ENCODE peak calls at places on chromosome 16, in five cellular contexts. D, H, Y, S and G are unnamed samples.

GRCh38 chr16:2955438-2955778 is 8.7 kb upstream of the KREMEN2 start:
- DNase-seq in D (no peak), H (no peak), Y (no peak), S (no peak), G (no peak)

GRCh38 chr16:27123795-27124194 is 57.1 kb downstream of the C16orf82 start:
- DNase-seq in D (no peak), H (no peak), Y (no peak), S (no peak), G (no peak)

GRCh38 chr16:90031931-90032663 is 12.8 kb upstream of the DBNDD1 start:
- DNase-seq in D (no peak), H (no peak), Y (no peak), S (no peak), G (no peak)

GRCh38 chr16:30030841-30031413 is at the start of gene TLCD3B:
- DNase-seq in D (no peak), H (no peak), Y (no peak), S (no peak), G (no peak)

GRCh38 chr16:76389126-76389525 is 111.9 kb downstream of the CNTNAP4 start:
- DNase-seq in D (no peak), H (no peak), Y (no peak), S (no peak), G (no peak)

GRCh38 chr16:82187829-82188228 is 17.8 kb upstream of the MPHOSPH6 start:
- DNase-seq in D (no peak), H (no peak), Y (no peak), S (no peak), G (no peak)

GRCh38 chr16:50635505-50636392 is 45.4 kb downstream of the SNX20 start:
- DNase-seq in D (no peak), H (peak), Y (no peak), S (no peak), G (no peak)

GRCh38 chr16:28293589-28293935 is 1.2 kb downstream of the SBK1 start:
- DNase-seq in D (no peak), H (no peak), Y (no peak), S (no peak), G (no peak)

GRCh38 chr16:10886739-10887269 is 9.8 kb downstream of the CIITA start:
- DNase-seq in D (no peak), H (no peak), Y (no peak), S (no peak), G (no peak)

GRCh38 chr16:15765880-15766279 is 90.9 kb downstream of the MYH11 start:
- DNase-seq in D (no peak), H (peak), Y (peak), S (no peak), G (peak)

GRCh38 chr16:23903001-23903414 is 67.2 kb downstream of the PRKCB start:
- DNase-seq in D (no peak), H (no peak), Y (no peak), S (no peak), G (no peak)

GRCh38 chr16:66911801-66912200 is 6.9 kb downstream of the CDH16 start:
- DNase-seq in D (no peak), H (no peak), Y (no peak), S (no peak), G (no peak)

GRCh38 chr16:3131755-3132377 is 3.0 kb upstream of the ZNF213 start:
- DNase-seq in D (no peak), H (no peak), Y (peak), S (no peak), G (no peak)

GRCh38 chr16:77414752-77415231 is 20.0 kb downstream of the ADAMTS18 start:
- DNase-seq in D (no peak), H (no peak), Y (no peak), S (no peak), G (no peak)

GRCh38 chr16:69349508-69349907 is 2.1 kb downstream of the TMED6 start:
- DNase-seq in D (no peak), H (no peak), Y (no peak), S (no peak), G (no peak)

GRCh38 chr16:19138601-19139000 is 24.8 kb downstream of the ITPRIPL2 start:
- DNase-seq in D (peak), H (no peak), Y (peak), S (no peak), G (peak)

GRCh38 chr16:56606071-56606687 is 2.2 kb upstream of the MT2A start:
- DNase-seq in D (peak), H (peak), Y (peak), S (peak), G (no peak)

GRCh38 chr16:69917739-69918138 is 33.4 kb upstream of the CLEC18A start:
- DNase-seq in D (peak), H (no peak), Y (peak), S (peak), G (peak)

GRCh38 chr16:83307206-83307990 is 500.4 kb upstream of the HSBP1 start:
- DNase-seq in D (no peak), H (no peak), Y (no peak), S (no peak), G (no peak)

GRCh38 chr16:57446530-57447141 is 549 bp downstream of the CIAPIN1 start:
- DNase-seq in D (no peak), H (no peak), Y (peak), S (no peak), G (peak)

GRCh38 chr16:77290451-77291110 is 91.4 kb downstream of the SYCE1L start:
- DNase-seq in D (no peak), H (no peak), Y (no peak), S (no peak), G (no peak)

GRCh38 chr16:52470601-52471000 is 76.3 kb downstream of the TOX3 start:
- DNase-seq in D (no peak), H (no peak), Y (no peak), S (no peak), G (no peak)

GRCh38 chr16:88940196-88941050 is 36.6 kb downstream of the CBFA2T3 start:
- DNase-seq in D (no peak), H (no peak), Y (no peak), S (no peak), G (no peak)

GRCh38 chr16:69938981-69939820 is 11.9 kb upstream of the CLEC18A start:
- DNase-seq in D (no peak), H (no peak), Y (peak), S (peak), G (no peak)

GRCh38 chr16:21037736-21038135 is 112.9 kb downstream of the DNAH3 start:
- DNase-seq in D (no peak), H (no peak), Y (no peak), S (no peak), G (no peak)

GRCh38 chr16:8173111-8173644 is 417.1 kb downstream of the TMEM114 start:
- DNase-seq in D (peak), H (peak), Y (peak), S (peak), G (peak)

GRCh38 chr16:88599092-88599733 is 29.0 kb downstream of the ZC3H18 start:
- DNase-seq in D (peak), H (no peak), Y (peak), S (peak), G (peak)

GRCh38 chr16:57689772-57690558 is 4.6 kb upstream of the DRC7 start:
- DNase-seq in D (no peak), H (no peak), Y (no peak), S (no peak), G (no peak)

GRCh38 chr16:88628512-88628974 is 9.8 kb upstream of the IL17C start:
- DNase-seq in D (no peak), H (no peak), Y (peak), S (no peak), G (no peak)

GRCh38 chr16:66551362-66551761 is 1.0 kb upstream of the CKLF start:
- DNase-seq in D (no peak), H (peak), Y (no peak), S (no peak), G (no peak)

GRCh38 chr16:20899503-20900298 is 457 bp downstream of the DCUN1D3 start:
- DNase-seq in D (peak), H (no peak), Y (peak), S (no peak), G (no peak)

GRCh38 chr16:4373356-4373908 is 1.8 kb downstream of the VASN start:
- DNase-seq in D (no peak), H (no peak), Y (no peak), S (peak), G (no peak)

GRCh38 chr16:2278956-2279800 is 11.3 kb upstream of the RNPS1 start:
- DNase-seq in D (no peak), H (no peak), Y (no peak), S (no peak), G (no peak)

GRCh38 chr16:78390828-78391227 is 291.4 kb downstream of the WWOX start:
- DNase-seq in D (no peak), H (no peak), Y (no peak), S (no peak), G (no peak)

GRCh38 chr16:66441586-66442375 is 14.7 kb downstream of the BEAN1 start:
- DNase-seq in D (no peak), H (no peak), Y (no peak), S (no peak), G (no peak)

GRCh38 chr16:28304214-28304613 is 11.9 kb downstream of the SBK1 start:
- DNase-seq in D (no peak), H (no peak), Y (no peak), S (peak), G (no peak)

DNA sequence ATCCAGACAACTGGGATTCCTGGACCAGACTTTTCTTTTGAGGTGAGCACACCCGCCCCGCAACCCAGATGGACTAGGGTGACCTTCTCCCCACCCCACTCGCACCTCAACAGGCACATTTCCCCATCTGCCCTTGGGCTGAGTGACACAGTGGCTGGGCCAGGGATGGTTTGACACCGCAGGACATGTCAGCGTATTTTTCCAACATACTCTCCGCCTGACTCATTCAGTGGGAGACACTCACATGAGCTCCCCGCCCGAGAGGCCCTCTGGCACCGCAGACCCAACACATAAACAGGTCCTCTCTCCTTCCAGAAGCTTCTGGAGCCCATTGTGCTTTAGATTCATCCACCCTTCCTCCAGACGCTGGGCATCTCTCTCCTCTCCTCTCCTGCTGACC is 69.4 kb downstream of the ZDHHC7 start:
- DNase-seq in D (no peak), H (no peak), Y (peak), S (no peak), G (no peak)
- H3K27ac ChIP-seq in D (no peak), H (no peak), Y (no peak), S (no peak), G (no peak)

GRCh38 chr16:85923153-85924021 is 24.4 kb downstream of the IRF8 start:
- DNase-seq in D (no peak), H (no peak), Y (peak), S (peak), G (no peak)

GRCh38 chr16:85919271-85920267 is 20.6 kb downstream of the IRF8 start:
- DNase-seq in D (no peak), H (no peak), Y (no peak), S (no peak), G (no peak)

GRCh38 chr16:85917959-85918358 is 19.0 kb downstream of the IRF8 start:
- DNase-seq in D (no peak), H (no peak), Y (no peak), S (no peak), G (no peak)

GRCh38 chr16:85918436-85918835 is 19.5 kb downstream of the IRF8 start:
- DNase-seq in D (no peak), H (no peak), Y (no peak), S (no peak), G (no peak)

DNA sequence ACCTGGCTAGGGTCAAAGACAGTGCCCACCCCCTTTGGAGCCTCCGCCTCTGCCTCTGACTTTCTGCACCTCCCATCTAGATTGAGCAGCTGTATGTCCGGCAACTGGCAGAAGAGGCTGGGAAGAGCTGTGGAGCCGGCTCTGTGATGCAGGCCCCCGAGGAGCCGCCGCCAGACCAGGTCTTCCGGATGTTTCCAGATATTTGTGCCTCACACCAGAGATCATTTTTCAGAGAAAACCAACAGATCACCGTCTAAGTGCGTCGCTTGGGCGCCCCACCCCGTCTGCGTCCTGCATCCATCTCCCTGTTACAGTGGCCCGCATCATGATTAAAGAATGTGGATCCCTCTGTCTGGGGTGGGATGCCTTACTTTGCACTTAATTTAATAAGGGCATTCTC is 22.1 kb downstream of the IRF8 start:
- DNase-seq in D (no peak), H (no peak), Y (no peak), S (no peak), G (no peak)
- TF ChIP-seq POLR2A in D (no peak), H (no peak), Y (no peak), S (no peak), G (no peak)

GRCh38 chr16:85565340-85565739 is 47.8 kb upstream of the GSE1 start:
- DNase-seq in D (no peak), H (no peak), Y (no peak), S (no peak), G (no peak)

GRCh38 chr16:85565796-85566501 is 47.2 kb upstream of the GSE1 start:
- DNase-seq in D (no peak), H (no peak), Y (no peak), S (no peak), G (no peak)

GRCh38 chr16:85568519-85568918 is 44.6 kb upstream of the GSE1 start:
- DNase-seq in D (no peak), H (no peak), Y (no peak), S (no peak), G (no peak)

GRCh38 chr16:85567101-85567866 is 45.8 kb upstream of the GSE1 start:
- DNase-seq in D (no peak), H (no peak), Y (no peak), S (no peak), G (no peak)

GRCh38 chr16:85566502-85567100 is 46.5 kb upstream of the GSE1 start:
- DNase-seq in D (no peak), H (no peak), Y (no peak), S (no peak), G (no peak)
- H3K27ac ChIP-seq in D (peak), H (no peak), Y (no peak), S (no peak), G (no peak)

GRCh38 chr16:31135535-31136286 is at the start of gene PRSS8:
- DNase-seq in D (peak), H (peak), Y (no peak), S (no peak), G (peak)
- TF ChIP-seq POLR2A in D (peak), H (no peak), Y (no peak), S (no peak), G (no peak)

GRCh38 chr16:48556913-48557351 is 53.0 kb downstream of the N4BP1 start:
- DNase-seq in D (no peak), H (peak), Y (no peak), S (no peak), G (no peak)
- H3K27ac ChIP-seq in D (no peak), H (no peak), Y (no peak), S (no peak), G (peak)

DNA sequence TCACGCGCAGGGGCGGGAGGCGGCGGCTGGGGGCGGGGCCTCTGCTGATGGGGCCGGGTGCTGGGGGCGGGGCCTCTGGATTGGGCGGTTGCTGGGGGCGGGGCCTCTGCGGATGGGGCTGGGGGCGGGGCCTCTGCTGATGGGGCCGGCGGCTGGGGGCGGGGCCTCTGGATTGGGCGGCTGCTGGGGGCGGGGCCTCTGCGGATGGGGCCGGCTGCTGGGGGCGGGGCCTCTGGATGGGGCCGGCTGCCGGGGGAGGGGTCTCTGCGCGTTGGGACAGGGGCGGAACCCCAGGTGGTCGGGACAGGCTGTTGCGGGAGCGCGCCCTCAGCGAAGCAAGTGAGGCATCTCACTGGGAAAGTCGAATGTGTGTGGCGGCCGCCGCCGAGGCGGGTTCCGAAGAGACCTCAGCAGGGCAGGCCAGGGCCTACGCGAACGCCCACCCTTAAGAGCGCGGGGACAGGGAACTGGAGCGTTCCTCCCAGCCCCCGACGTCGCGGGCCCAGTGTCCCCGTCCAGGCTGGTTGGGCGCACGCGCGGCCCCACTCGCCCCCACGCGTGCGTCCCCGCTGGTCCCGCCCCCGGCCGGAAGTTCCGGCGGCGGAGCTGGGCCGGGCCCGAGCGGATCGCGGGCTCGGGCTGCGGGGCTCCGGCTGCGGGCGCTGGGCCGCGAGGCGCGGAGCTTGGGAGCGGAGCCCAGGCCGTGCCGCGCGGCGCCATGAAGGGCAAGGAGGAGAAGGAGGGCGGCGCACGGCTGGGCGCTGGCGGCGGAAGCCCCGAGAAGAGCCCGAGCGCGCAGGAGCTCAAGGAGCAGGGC is at the start of gene STUB1:
- DNase-seq in D (peak), H (peak), Y (peak), S (peak), G (peak)
- TF ChIP-seq POLR2A in D (no peak), H (peak), Y (peak), S (peak), G (peak)

GRCh38 chr16:723695-724094 is 2.5 kb downstream of the CCDC78 start:
- DNase-seq in D (no peak), H (no peak), Y (no peak), S (no peak), G (no peak)
- H3K27ac ChIP-seq in D (no peak), H (no peak), Y (no peak), S (no peak), G (no peak)

DNA sequence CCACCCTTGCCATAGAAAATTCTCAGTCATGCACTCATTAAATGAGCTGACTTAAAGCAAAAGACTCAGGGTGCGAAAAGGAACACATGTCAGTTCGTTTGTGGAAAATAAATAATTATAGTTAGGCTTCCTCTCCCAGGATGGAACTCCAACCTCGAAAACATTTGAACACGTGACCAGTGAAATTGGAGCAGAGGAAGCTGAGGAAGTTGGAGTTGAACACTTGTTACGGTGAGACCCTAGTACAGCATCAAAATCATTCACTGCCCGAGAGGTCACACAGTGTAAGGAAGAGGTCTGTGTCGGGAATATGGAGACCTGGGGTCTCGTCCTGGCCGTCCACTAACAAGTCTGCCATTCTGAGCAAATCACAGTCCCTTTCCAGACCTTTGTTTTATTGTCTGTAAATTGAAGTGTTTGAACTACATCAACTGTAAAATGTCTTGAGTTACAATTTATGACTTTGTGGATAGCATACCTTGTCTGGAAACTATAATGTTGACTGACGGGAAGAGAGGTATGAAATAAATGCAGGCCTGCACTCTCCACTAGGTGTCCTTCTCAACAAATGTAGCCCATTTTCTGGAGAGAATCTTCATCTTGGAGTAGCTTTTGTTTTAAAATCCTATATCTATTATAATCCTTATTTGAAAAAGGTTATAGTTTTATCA is 7.7 kb downstream of the PSMD7 start:
- DNase-seq in D (no peak), H (no peak), Y (no peak), S (no peak), G (no peak)
- TF ChIP-seq POLR2A in D (no peak), H (no peak), Y (no peak), S (no peak), G (no peak)

GRCh38 chr16:75028544-75028943 is 29.7 kb downstream of the ZNRF1 start:
- DNase-seq in D (no peak), H (no peak), Y (no peak), S (no peak), G (no peak)
- H3K27ac ChIP-seq in D (no peak), H (no peak), Y (peak), S (no peak), G (no peak)